ENCODE peak calls at places on chromosomes 13 and 19, in five cellular contexts. One of them, this sample, is unnamed.

GRCh38 chr19:5398693-5399057 is 56.5 kb upstream of the ZNRF4 start:
- DNase-seq in K562: no peak
- DNase-seq in A549: no peak
- DNase-seq in suprapubic skin: no peak
- DNase-seq in heart left ventricle: no peak
- DNase-seq in this sample: no peak

GRCh38 chr19:17136617-17137016 is 61.0 kb downstream of the MYO9B start:
- DNase-seq in suprapubic skin: no peak
- DNase-seq in A549: no peak
- DNase-seq in K562: no peak
- DNase-seq in heart left ventricle: no peak
- DNase-seq in this sample: no peak

GRCh38 chr13:46288570-46289259 is 77.0 kb downstream of the LRRC63 start:
- DNase-seq in A549: peak
- DNase-seq in heart left ventricle: no peak
- DNase-seq in suprapubic skin: no peak
- DNase-seq in K562: peak
- DNase-seq in this sample: peak

GRCh38 chr13:93800342-93800741 is 573.7 kb downstream of the GPC6 start:
- DNase-seq in A549: no peak
- DNase-seq in K562: no peak
- DNase-seq in suprapubic skin: no peak
- DNase-seq in heart left ventricle: no peak
- DNase-seq in this sample: no peak

GRCh38 chr19:2602391-2603181 is 99.9 kb downstream of the GNG7 start:
- DNase-seq in A549: no peak
- DNase-seq in K562: no peak
- DNase-seq in heart left ventricle: peak
- DNase-seq in suprapubic skin: peak
- DNase-seq in this sample: no peak

GRCh38 chr13:80047406-80047805 is 293.5 kb downstream of the SPRY2 start:
- DNase-seq in A549: no peak
- DNase-seq in heart left ventricle: no peak
- DNase-seq in suprapubic skin: no peak
- DNase-seq in K562: no peak
- DNase-seq in this sample: no peak

GRCh38 chr13:29566206-29566605 is 29.3 kb downstream of the SLC7A1 start:
- DNase-seq in K562: no peak
- DNase-seq in heart left ventricle: no peak
- DNase-seq in A549: no peak
- DNase-seq in suprapubic skin: no peak
- DNase-seq in this sample: no peak

GRCh38 chr19:32448026-32448425 is 42.5 kb downstream of the DPY19L3 start:
- DNase-seq in K562: no peak
- DNase-seq in A549: no peak
- DNase-seq in heart left ventricle: no peak
- DNase-seq in suprapubic skin: no peak
- DNase-seq in this sample: no peak

GRCh38 chr13:27170521-27171243 is 929 bp downstream of the USP12 start:
- DNase-seq in heart left ventricle: peak
- DNase-seq in K562: peak
- DNase-seq in suprapubic skin: peak
- DNase-seq in A549: peak
- DNase-seq in this sample: peak

GRCh38 chr13:30744056-30744684 is 8.8 kb downstream of the ALOX5AP start:
- DNase-seq in suprapubic skin: no peak
- DNase-seq in A549: peak
- DNase-seq in K562: peak
- DNase-seq in heart left ventricle: no peak
- DNase-seq in this sample: peak

GRCh38 chr19:58021541-58022282 is 12.1 kb upstream of the ZSCAN1 start:
- DNase-seq in heart left ventricle: no peak
- DNase-seq in A549: peak
- DNase-seq in suprapubic skin: no peak
- DNase-seq in K562: peak
- DNase-seq in this sample: peak

GRCh38 chr13:44703371-44703770 is 127.2 kb upstream of the TSC22D1 start:
- DNase-seq in A549: no peak
- DNase-seq in heart left ventricle: no peak
- DNase-seq in K562: no peak
- DNase-seq in suprapubic skin: no peak
- DNase-seq in this sample: no peak

GRCh38 chr13:65453982-65454381 is 1776.2 kb downstream of the PCDH9 start:
- DNase-seq in heart left ventricle: no peak
- DNase-seq in K562: no peak
- DNase-seq in suprapubic skin: no peak
- DNase-seq in A549: no peak
- DNase-seq in this sample: no peak
- H3K4me3 ChIP-seq in heart left ventricle: no peak
- H3K4me3 ChIP-seq in K562: no peak
- H3K4me3 ChIP-seq in suprapubic skin: no peak
- H3K4me3 ChIP-seq in A549: no peak
- H3K4me3 ChIP-seq in this sample: no peak

DNA sequence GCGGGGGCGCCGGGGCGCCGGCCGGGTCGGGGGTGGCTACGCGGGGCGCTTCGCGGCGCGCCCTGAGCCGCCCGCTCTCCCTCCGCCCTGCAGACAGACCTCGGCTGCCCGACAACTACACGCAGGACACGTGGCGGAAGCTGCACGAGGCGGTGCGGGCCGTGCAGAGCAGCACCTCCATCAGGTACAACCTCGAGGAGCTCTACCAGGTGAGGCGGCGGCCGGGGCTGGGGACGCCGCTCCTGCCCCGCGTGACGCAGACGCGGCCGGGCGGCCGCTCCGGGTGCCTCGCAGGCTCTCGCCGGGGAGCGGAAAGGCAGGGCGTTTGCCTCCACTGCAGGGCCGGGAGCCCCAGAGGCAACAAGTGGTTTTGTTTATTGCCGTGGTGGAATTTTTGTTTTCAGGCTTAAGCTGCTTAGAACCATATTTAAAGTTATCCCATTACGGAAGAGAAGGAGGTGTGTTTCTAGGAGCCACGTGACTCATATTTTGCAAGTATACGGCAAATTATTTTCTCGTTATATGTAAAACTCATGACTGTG is 538 bp downstream of the CUL4A start:
- DNase-seq in K562: peak
- DNase-seq in suprapubic skin: peak
- DNase-seq in A549: no peak
- DNase-seq in heart left ventricle: peak
- DNase-seq in this sample: peak
- TF ChIP-seq POLR2A in K562: no peak
- TF ChIP-seq POLR2A in suprapubic skin: no peak
- TF ChIP-seq POLR2A in A549: no peak
- TF ChIP-seq POLR2A in heart left ventricle: no peak
- TF ChIP-seq POLR2A in this sample: peak

GRCh38 chr13:51768378-51768921 is 35.5 kb downstream of the DHRS12 start:
- DNase-seq in A549: no peak
- DNase-seq in suprapubic skin: no peak
- DNase-seq in heart left ventricle: no peak
- DNase-seq in K562: no peak
- DNase-seq in this sample: no peak

GRCh38 chr13:51764184-51765141 is 39.5 kb downstream of the DHRS12 start:
- DNase-seq in suprapubic skin: peak
- DNase-seq in K562: no peak
- DNase-seq in A549: peak
- DNase-seq in heart left ventricle: peak
- DNase-seq in this sample: no peak

GRCh38 chr13:51767100-51767499 is 36.9 kb downstream of the DHRS12 start:
- DNase-seq in suprapubic skin: no peak
- DNase-seq in A549: no peak
- DNase-seq in K562: no peak
- DNase-seq in heart left ventricle: no peak
- DNase-seq in this sample: peak

GRCh38 chr13:51763486-51763885 is 40.5 kb downstream of the DHRS12 start:
- DNase-seq in heart left ventricle: no peak
- DNase-seq in A549: no peak
- DNase-seq in suprapubic skin: no peak
- DNase-seq in K562: no peak
- DNase-seq in this sample: no peak

GRCh38 chr13:51765142-51765515 is 38.8 kb downstream of the DHRS12 start:
- DNase-seq in suprapubic skin: no peak
- DNase-seq in A549: no peak
- DNase-seq in K562: no peak
- DNase-seq in heart left ventricle: no peak
- DNase-seq in this sample: no peak
- H3K4me3 ChIP-seq in suprapubic skin: no peak
- H3K4me3 ChIP-seq in A549: no peak
- H3K4me3 ChIP-seq in K562: no peak
- H3K4me3 ChIP-seq in heart left ventricle: no peak
- H3K4me3 ChIP-seq in this sample: no peak

GRCh38 chr19:52366414-52366824 is 3.3 kb upstream of the ZNF880 start:
- DNase-seq in K562: no peak
- DNase-seq in suprapubic skin: no peak
- DNase-seq in A549: no peak
- DNase-seq in heart left ventricle: no peak
- DNase-seq in this sample: no peak

GRCh38 chr19:52370341-52370710 is 603 bp downstream of the ZNF880 start:
- DNase-seq in suprapubic skin: no peak
- DNase-seq in A549: no peak
- DNase-seq in heart left ventricle: no peak
- DNase-seq in K562: no peak
- DNase-seq in this sample: no peak

GRCh38 chr19:52369463-52370340 is at the start of gene ZNF880:
- DNase-seq in suprapubic skin: peak
- DNase-seq in K562: peak
- DNase-seq in A549: peak
- DNase-seq in heart left ventricle: peak
- DNase-seq in this sample: no peak
- TF ChIP-seq POLR2A in suprapubic skin: no peak
- TF ChIP-seq POLR2A in K562: no peak
- TF ChIP-seq POLR2A in A549: no peak
- TF ChIP-seq POLR2A in heart left ventricle: no peak
- TF ChIP-seq POLR2A in this sample: no peak

DNA sequence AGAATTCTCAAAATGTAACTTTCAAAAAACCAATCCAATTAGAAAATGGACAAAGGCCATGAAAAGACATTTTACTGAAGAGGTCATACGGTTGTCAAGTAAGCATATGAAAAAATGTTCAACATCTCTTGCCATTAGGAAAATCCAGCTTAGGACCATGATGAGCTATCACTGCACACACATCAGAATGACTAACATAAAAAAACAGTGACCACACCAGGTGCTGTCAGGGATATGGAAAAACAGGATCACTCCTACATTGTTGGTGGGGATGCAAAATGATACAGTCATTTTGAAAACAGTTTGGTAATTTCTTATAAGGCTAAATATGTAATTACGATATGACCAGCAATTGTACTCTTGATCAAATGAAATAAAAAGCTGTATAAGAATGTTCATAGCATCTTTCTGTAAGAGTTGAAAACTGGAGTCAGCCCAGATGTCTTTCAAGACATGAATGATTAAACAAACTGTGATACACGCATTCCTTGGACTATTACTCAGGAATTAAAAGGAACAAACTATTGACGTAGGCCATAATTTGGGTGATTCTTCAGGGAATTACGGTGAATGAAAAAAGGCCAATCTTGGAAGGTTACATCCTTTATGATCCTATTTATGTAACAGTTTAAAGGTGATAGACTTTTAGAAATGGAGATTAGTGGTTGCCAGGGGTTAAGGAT is 26.9 kb upstream of the RCBTB2 start:
- DNase-seq in heart left ventricle: no peak
- DNase-seq in A549: no peak
- DNase-seq in suprapubic skin: no peak
- DNase-seq in K562: peak
- DNase-seq in this sample: no peak
- H3K4me3 ChIP-seq in heart left ventricle: no peak
- H3K4me3 ChIP-seq in A549: no peak
- H3K4me3 ChIP-seq in suprapubic skin: no peak
- H3K4me3 ChIP-seq in K562: no peak
- H3K4me3 ChIP-seq in this sample: no peak

GRCh38 chr13:104625196-104625595 is 1559.0 kb upstream of the SLC10A2 start:
- DNase-seq in K562: no peak
- DNase-seq in A549: no peak
- DNase-seq in heart left ventricle: no peak
- DNase-seq in suprapubic skin: no peak
- DNase-seq in this sample: no peak
- TF ChIP-seq POLR2A in K562: no peak
- TF ChIP-seq POLR2A in A549: no peak
- TF ChIP-seq POLR2A in heart left ventricle: no peak
- TF ChIP-seq POLR2A in suprapubic skin: no peak
- TF ChIP-seq POLR2A in this sample: no peak

GRCh38 chr19:46618670-46619231 is 6.1 kb downstream of the PTGIR start:
- DNase-seq in heart left ventricle: peak
- DNase-seq in K562: no peak
- DNase-seq in A549: no peak
- DNase-seq in suprapubic skin: no peak
- DNase-seq in this sample: peak
- H3K4me3 ChIP-seq in heart left ventricle: no peak
- H3K4me3 ChIP-seq in K562: no peak
- H3K4me3 ChIP-seq in A549: no peak
- H3K4me3 ChIP-seq in suprapubic skin: no peak
- H3K4me3 ChIP-seq in this sample: no peak